ENCODE peak calls at places on chromosome 3, in nine cellular contexts. Y is Kasumi-1; C is hypothalamus; Q is NCI-H2171; J is Ammon's horn; H is right lobe of liver; N is activated CD8-positive, alpha-beta memory T cell treated with anti-CD3 and anti-CD28 coated beads, Interleukin-2, amount 50 U/mL, for 48 hours; E is glutamatergic neuron; O is astrocyte of the spinal cord. W is an unnamed sample.

GRCh38 chr3:111725706-111726105 is 130.6 kb upstream of the ZBED2 start:
- DNase-seq in Y (no peak), N (no peak), E (no peak), O (no peak), H (no peak), Q (no peak), J (no peak), C (no peak), W (no peak)

GRCh38 chr3:159293493-159293892 is 491.6 kb downstream of the MFSD1 start:
- DNase-seq in O (no peak), H (no peak), Y (no peak), C (no peak), N (no peak), E (no peak), J (no peak), Q (no peak), W (no peak)

GRCh38 chr3:141268281-141268680 is 36.7 kb downstream of the PXYLP1 start:
- DNase-seq in N (no peak), E (no peak), Q (no peak), J (no peak), C (no peak), H (no peak), O (no peak), Y (no peak), W (no peak)

GRCh38 chr3:193702967-193703366 is 110.0 kb downstream of the OPA1 start:
- DNase-seq in H (no peak), O (peak; percentile 43), E (no peak), J (no peak), Y (peak; percentile 4), C (no peak), N (no peak), Q (no peak), W (no peak)

GRCh38 chr3:120693439-120694172 is 11.6 kb upstream of the HGD start:
- DNase-seq in Q (no peak), J (peak; percentile 19), O (peak; percentile 55), N (no peak), Y (no peak), E (no peak), H (peak; percentile 62), C (no peak), W (no peak)

GRCh38 chr3:122982202-122983185 is 45.1 kb downstream of the SEMA5B start:
- DNase-seq in O (no peak), N (no peak), C (peak; percentile 60), E (peak; percentile 56), J (peak; percentile 77), H (no peak), Y (no peak), Q (no peak), W (peak; percentile 12)

GRCh38 chr3:178270838-178271237 is 265.4 kb upstream of the KCNMB2 start:
- DNase-seq in C (no peak), H (no peak), E (no peak), O (no peak), J (no peak), Y (no peak), N (no peak), Q (no peak), W (no peak)

GRCh38 chr3:195800240-195800639 is 11.5 kb downstream of the MUC4 start:
- DNase-seq in E (no peak), Q (no peak), O (no peak), J (no peak), C (no peak), H (no peak), N (no peak), Y (no peak), W (no peak)

GRCh38 chr3:197541756-197542539 is 13.8 kb downstream of the BDH1 start:
- DNase-seq in H (peak; percentile 82), N (no peak), C (no peak), E (peak; percentile 52), Y (no peak), J (peak; percentile 83), O (peak; percentile 63), Q (peak; percentile 19), W (no peak)

GRCh38 chr3:104411760-104412159 is 954.9 kb upstream of the ALCAM start:
- DNase-seq in Y (no peak), O (no peak), H (no peak), J (peak; percentile 20), C (no peak), N (no peak), E (no peak), Q (no peak), W (no peak)

GRCh38 chr3:123122525-123123315 is 55.9 kb downstream of the PDIA5 start:
- DNase-seq in N (no peak), E (no peak), C (no peak), Q (no peak), H (no peak), Y (no peak), O (peak; percentile 34), J (no peak), W (no peak)

W was measured in NCI-H524 treated with DMSO at 0.1 percent for 48 hours.